ENCODE peak calls at places on chromosomes 12 and 14, in nine cellular contexts. U is thyroid gland, I is NT2/D1, T is stomach, Q is dorsolateral prefrontal cortex, M is gastrocnemius medialis, D is fibroblast of lung, K is neural progenitor cell, E is right cardiac atrium. X is an unnamed sample. For H3K27me3, the result is how much of the 10 kb centered on the place peaks cover.

GRCh38 chr12:93796719-93797118 is 119.5 kb downstream of the CRADD start:
- DNase-seq in T (no peak), D (no peak), E (no peak), I (no peak), Q (no peak), M (no peak), K (no peak), U (no peak), X (no peak)

GRCh38 chr12:133083345-133083744 is 2.6 kb downstream of the ZNF140 start:
- DNase-seq in E (no peak), K (no peak), I (no peak), Q (no peak), M (no peak), U (no peak), T (no peak), D (no peak), X (no peak)

GRCh38 chr12:47249719-47250506 is 170.2 kb upstream of the AMIGO2 start:
- DNase-seq in M (no peak), D (no peak), Q (no peak), I (no peak), K (no peak), T (no peak), U (no peak), E (no peak), X (peak)

GRCh38 chr12:44930972-44931600 is 55.0 kb upstream of the NELL2 start:
- DNase-seq in E (no peak), M (no peak), D (peak), K (peak), U (no peak), T (no peak), I (peak), Q (no peak), X (peak)

GRCh38 chr12:125065021-125065752 is at the start of gene AACS:
- DNase-seq in Q (peak), D (peak), U (peak), K (peak), E (peak), M (peak), I (peak), T (peak), X (peak)

GRCh38 chr14:64761441-64762043 is 57.3 kb downstream of the PLEKHG3 start:
- DNase-seq in Q (no peak), U (peak), D (no peak), M (no peak), I (no peak), K (no peak), T (no peak), E (peak), X (no peak)

GRCh38 chr14:59358105-59358504 is 107.1 kb downstream of the GPR135 start:
- DNase-seq in I (peak), U (peak), T (no peak), M (peak), E (peak), D (peak), K (peak), Q (no peak), X (peak)

GRCh38 chr12:105933671-105934665 is 204.8 kb downstream of the NUAK1 start:
- DNase-seq in T (no peak), E (no peak), Q (peak), K (no peak), M (peak), I (no peak), U (no peak), D (peak), X (no peak)

GRCh38 chr14:74508292-74508731 is 14.7 kb downstream of the ISCA2 start:
- DNase-seq in D (no peak), K (peak), Q (no peak), U (no peak), T (no peak), M (no peak), E (peak), I (no peak), X (no peak)

GRCh38 chr14:58882577-58883018 is 244.8 kb downstream of the DACT1 start:
- DNase-seq in K (no peak), M (no peak), Q (no peak), T (no peak), I (no peak), E (no peak), U (no peak), D (peak), X (no peak)

GRCh38 chr12:91172051-91172450 is 10.6 kb downstream of the DCN start:
- DNase-seq in U (no peak), E (no peak), D (peak), K (no peak), I (no peak), Q (no peak), T (no peak), M (no peak), X (no peak)

GRCh38 chr12:95261109-95261508 is 43.5 kb downstream of the VEZT start:
- DNase-seq in D (no peak), K (no peak), I (no peak), U (no peak), Q (no peak), T (no peak), E (no peak), M (no peak), X (no peak)

GRCh38 chr12:95218164-95218851 is 701 bp downstream of the VEZT start:
- DNase-seq in Q (no peak), E (no peak), T (no peak), I (no peak), M (no peak), K (no peak), D (peak), U (peak), X (no peak)

GRCh38 chr14:92557544-92557912 is 43.9 kb downstream of the RIN3 start:
- DNase-seq in D (no peak), Q (no peak), K (no peak), U (no peak), T (no peak), I (no peak), M (no peak), E (no peak), X (no peak)

GRCh38 chr14:105711058-105711620 is 184.8 kb downstream of the TMEM121 start:
- DNase-seq in I (no peak), M (no peak), E (peak), Q (no peak), U (no peak), D (no peak), K (no peak), T (no peak), X (peak)

GRCh38 chr14:64208261-64208660 is 85.9 kb downstream of the ESR2 start:
- DNase-seq in M (no peak), E (no peak), U (no peak), D (no peak), K (no peak), Q (no peak), I (no peak), T (no peak), X (no peak)

GRCh38 chr12:76883151-76883550 is 4.3 kb upstream of the CSRP2 start:
- DNase-seq in I (no peak), M (no peak), U (peak), T (no peak), Q (no peak), E (no peak), K (no peak), D (peak), X (no peak)

GRCh38 chr12:93784339-93785086 is 107.3 kb downstream of the CRADD start:
- DNase-seq in K (peak), M (peak), T (no peak), Q (no peak), U (peak), I (no peak), D (peak), E (no peak), X (peak)

GRCh38 chr14:32259368-32260013 is 56.4 kb upstream of the RNU6-8 start:
- DNase-seq in U (no peak), K (peak), I (no peak), M (no peak), T (no peak), D (peak), E (no peak), Q (no peak), X (peak)

GRCh38 chr12:127579446-127579845 is 687.5 kb upstream of the TMEM132C start:
- DNase-seq in U (no peak), M (no peak), K (no peak), T (no peak), E (no peak), D (no peak), Q (no peak), I (no peak), X (no peak)

GRCh38 chr14:25406818-25407217 is 356.9 kb upstream of the STXBP6 start:
- DNase-seq in U (peak), M (no peak), D (no peak), I (peak), T (no peak), K (peak), Q (no peak), E (no peak), X (peak)

GRCh38 chr12:119659289-119659897 is 8.5 kb upstream of the PRKAB1 start:
- DNase-seq in I (no peak), M (no peak), E (no peak), Q (no peak), U (no peak), K (peak), D (peak), T (no peak), X (no peak)

GRCh38 chr12:82109243-82109642 is 248.9 kb downstream of the CCDC59 start:
- DNase-seq in Q (no peak), K (no peak), D (no peak), I (no peak), T (no peak), M (no peak), E (no peak), U (no peak), X (no peak)

GRCh38 chr14:96575233-96575632 is 73.1 kb downstream of the PAPOLA start:
- DNase-seq in K (no peak), U (no peak), D (no peak), I (no peak), Q (no peak), E (no peak), M (no peak), T (no peak), X (no peak)

GRCh38 chr14:64723691-64724577 is 19.7 kb downstream of the PLEKHG3 start:
- DNase-seq in I (no peak), U (peak), Q (no peak), D (no peak), T (no peak), E (no peak), M (peak), K (peak), X (no peak)

DNA sequence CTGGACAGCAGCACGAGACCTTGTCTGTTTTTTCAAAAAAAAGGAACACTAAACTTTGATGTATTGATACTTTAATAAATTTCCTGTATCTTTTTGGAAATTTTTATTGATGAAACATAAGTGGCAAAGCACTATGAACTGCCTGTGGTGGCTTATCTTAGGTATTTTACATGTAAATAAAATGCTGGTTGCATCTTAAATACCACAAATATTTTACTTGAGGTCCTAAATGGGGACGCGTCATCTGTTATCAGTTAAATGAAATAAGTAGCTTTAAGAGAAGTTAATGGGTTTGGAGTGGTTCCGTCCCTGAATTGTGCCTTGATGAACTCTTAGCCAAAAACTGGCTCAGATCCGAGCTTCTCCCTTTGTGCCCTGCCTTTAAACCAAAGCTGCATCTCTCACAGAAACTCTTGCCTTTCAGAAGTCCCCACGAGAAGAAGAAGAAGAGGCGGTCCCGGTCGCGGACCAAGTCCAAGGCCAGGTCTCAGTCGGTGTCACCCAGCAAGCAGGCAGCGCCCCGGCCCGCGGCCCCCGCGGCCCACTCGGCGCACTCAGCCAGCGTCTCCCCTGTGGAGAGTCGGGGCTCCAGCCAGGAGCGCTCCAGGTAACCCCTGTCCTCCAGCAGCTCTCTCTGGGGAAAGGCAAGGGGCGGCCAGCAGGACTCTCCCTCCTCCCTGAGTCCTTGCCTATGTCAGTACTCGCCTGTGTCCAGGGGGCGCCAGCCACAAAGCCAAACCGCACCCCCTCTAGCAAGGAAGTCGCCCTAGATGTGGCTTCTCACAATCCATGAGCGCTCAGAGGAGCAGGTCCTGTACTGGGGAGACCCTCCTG is 31.2 kb upstream of the MMP17 start:
- DNase-seq in E (peak), U (no peak), I (no peak), M (no peak), K (no peak), D (no peak), Q (no peak), T (no peak), X (no peak)
- H3K27me3 ChIP-seq in E (under half), U (under half), I (under half), M (under half), K (under half), D (under half), Q (under half), T (under half), X (under half)

GRCh38 chr14:52124791-52125661 is 56.2 kb upstream of the NID2 start:
- DNase-seq in Q (no peak), U (no peak), E (no peak), D (peak), I (peak), T (no peak), M (no peak), K (peak), X (no peak)
- H3K4me3 ChIP-seq in Q (no peak), U (no peak), E (no peak), D (peak), I (no peak), T (no peak), M (no peak), K (no peak), X (no peak)

GRCh38 chr14:36522972-36523685 is 3.1 kb upstream of the NKX2-1 start:
- DNase-seq in K (peak), D (no peak), Q (no peak), E (no peak), I (no peak), T (no peak), M (no peak), U (peak), X (no peak)

GRCh38 chr14:36525746-36526099 is 5.7 kb upstream of the NKX2-1 start:
- DNase-seq in Q (no peak), K (no peak), I (no peak), D (no peak), M (no peak), E (no peak), T (no peak), U (no peak), X (no peak)

GRCh38 chr14:36524220-36524837 is 4.3 kb upstream of the NKX2-1 start:
- DNase-seq in K (peak), I (no peak), Q (no peak), T (no peak), E (no peak), D (no peak), U (peak), M (no peak), X (no peak)

GRCh38 chr14:36522347-36522971 is 2.4 kb upstream of the NKX2-1 start:
- DNase-seq in I (no peak), M (no peak), U (peak), Q (no peak), K (peak), D (no peak), E (no peak), T (no peak), X (no peak)

GRCh38 chr14:36524874-36525745 is 5.1 kb upstream of the NKX2-1 start:
- DNase-seq in D (no peak), Q (no peak), E (peak), M (no peak), T (no peak), U (peak), I (peak), K (peak), X (peak)
- H3K27me3 ChIP-seq in D (half or more), Q (half or more), E (under half), M (half or more), T (under half), U (under half), I (half or more), K (half or more), X (under half)

GRCh38 chr14:34060747-34061050 is 109.8 kb upstream of the EGLN3 start:
- DNase-seq in I (no peak), U (no peak), Q (no peak), D (no peak), K (peak), M (no peak), E (no peak), T (no peak), X (no peak)
- H3K4me3 ChIP-seq in I (peak), U (peak), Q (peak), D (peak), K (peak), M (peak), E (peak), T (peak), X (peak)

GRCh38 chr14:101564444-101564776 is 3.1 kb downstream of the DIO3 start:
- DNase-seq in D (no peak), M (no peak), I (no peak), U (no peak), Q (no peak), T (no peak), K (no peak), E (no peak), X (no peak)

GRCh38 chr14:101567252-101567651 is 6.0 kb downstream of the DIO3 start:
- DNase-seq in U (no peak), E (no peak), K (no peak), I (no peak), M (no peak), Q (no peak), D (no peak), T (no peak), X (no peak)

GRCh38 chr14:101563352-101563653 is 2.0 kb downstream of the DIO3 start:
- DNase-seq in T (no peak), K (no peak), Q (no peak), I (no peak), M (no peak), D (no peak), E (no peak), U (no peak), X (no peak)

GRCh38 chr14:101563654-101564443 is 2.6 kb downstream of the DIO3 start:
- DNase-seq in M (no peak), I (no peak), U (no peak), K (peak), D (no peak), E (no peak), T (no peak), Q (no peak), X (no peak)

DNA sequence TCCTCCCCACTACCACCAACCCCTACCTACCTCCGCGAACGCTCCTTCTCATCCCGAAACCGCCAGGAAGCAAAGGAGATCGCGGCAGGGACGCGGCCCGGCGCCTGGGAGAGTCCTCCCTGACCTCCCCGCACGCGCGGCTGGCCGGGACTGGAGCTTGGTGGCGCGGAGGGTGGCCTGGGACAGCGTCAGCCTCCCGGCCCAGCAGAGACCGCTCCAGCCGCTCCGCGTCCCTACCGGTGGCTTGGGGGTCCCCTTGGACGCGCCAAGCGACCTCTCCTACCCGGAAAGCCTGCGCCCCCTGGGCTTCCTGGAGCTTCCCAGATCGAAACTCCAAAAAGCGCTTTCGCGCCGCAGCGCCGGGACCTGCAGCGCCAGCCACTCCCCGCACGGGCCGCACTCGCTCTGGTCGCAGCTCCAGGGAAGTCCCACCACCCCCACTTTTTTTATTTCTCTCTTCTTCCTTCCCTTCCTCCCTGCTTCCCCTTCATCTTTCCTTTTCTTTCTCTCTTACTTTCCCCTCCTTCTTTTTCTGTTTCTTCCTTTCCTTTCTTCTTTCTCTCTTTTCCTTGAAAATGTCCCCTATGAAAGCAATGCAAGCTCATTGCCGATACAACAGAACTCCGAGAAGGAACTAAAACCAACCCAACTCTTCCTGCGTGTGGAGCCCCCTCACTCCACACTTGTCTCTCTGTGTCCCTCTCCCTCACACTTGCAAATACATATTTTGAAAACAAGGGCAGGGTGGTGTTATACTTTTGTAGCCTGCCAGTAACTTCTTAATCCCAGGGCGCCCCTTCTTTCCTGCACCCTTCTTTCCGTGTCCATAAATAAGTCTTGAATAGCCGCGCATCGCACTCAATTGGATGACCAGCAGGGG is 3.8 kb downstream of the DIO3 start:
- DNase-seq in K (peak), T (no peak), I (no peak), D (no peak), U (no peak), E (no peak), Q (no peak), M (no peak), X (no peak)
- H3K27me3 ChIP-seq in K (half or more), T (under half), I (half or more), D (under half), U (under half), E (under half), Q (under half), M (under half), X (under half)

GRCh38 chr12:1216560-1216959 is 225.5 kb downstream of the ERC1 start:
- DNase-seq in E (no peak), T (no peak), Q (no peak), D (no peak), I (no peak), M (no peak), K (no peak), U (no peak), X (no peak)
- H3K4me3 ChIP-seq in E (no peak), T (no peak), Q (no peak), D (no peak), I (no peak), M (no peak), K (no peak), U (no peak), X (no peak)

GRCh38 chr14:100586153-100586519 is 1.1 kb downstream of the BEGAIN start:
- DNase-seq in K (no peak), Q (peak), I (no peak), M (no peak), D (no peak), E (no peak), U (no peak), T (no peak), X (no peak)
- H3K27me3 ChIP-seq in K (under half), Q (under half), I (half or more), M (under half), D (under half), E (under half), U (under half), T (under half), X (under half)

GRCh38 chr12:64757778-64758177 is 1.4 kb downstream of the GNS start:
- DNase-seq in T (no peak), D (no peak), U (no peak), Q (no peak), E (no peak), M (no peak), I (no peak), K (no peak), X (no peak)
- H3K4me3 ChIP-seq in T (no peak), D (peak), U (no peak), Q (peak), E (no peak), M (no peak), I (no peak), K (no peak), X (no peak)

DNA sequence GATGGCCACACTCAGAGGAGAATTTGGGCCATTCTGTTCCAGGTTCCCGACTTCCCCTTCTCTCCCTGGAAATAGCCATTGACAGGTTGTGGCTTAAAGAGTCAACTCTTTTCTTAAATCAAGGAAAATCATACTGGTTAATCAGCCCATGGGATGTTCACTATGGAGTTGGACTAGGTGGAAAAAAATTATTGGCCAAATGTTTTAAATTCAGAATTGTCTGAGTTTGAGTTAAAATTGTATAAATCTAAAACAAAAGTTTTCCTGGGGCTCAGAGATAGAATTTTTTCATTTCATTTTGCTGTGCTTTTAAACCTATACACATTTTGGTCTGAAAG is 6.5 kb downstream of the ESRRB start:
- DNase-seq in K (no peak), I (no peak), U (no peak), Q (no peak), E (no peak), T (no peak), D (no peak), M (no peak), X (no peak)
- H3K27me3 ChIP-seq in K (half or more), I (under half), U (under half), Q (under half), E (under half), T (under half), D (under half), M (under half), X (under half)

GRCh38 chr12:75481774-75482173 is 1.2 kb downstream of the GLIPR1 start:
- DNase-seq in Q (no peak), M (no peak), U (no peak), T (no peak), I (no peak), K (no peak), E (no peak), D (peak), X (no peak)

GRCh38 chr12:75481013-75481705 is 604 bp downstream of the GLIPR1 start:
- DNase-seq in Q (no peak), E (no peak), I (no peak), T (no peak), D (peak), M (no peak), U (no peak), K (no peak), X (no peak)

GRCh38 chr12:75482636-75483035 is 2.1 kb downstream of the GLIPR1 start:
- DNase-seq in T (no peak), U (no peak), K (no peak), I (no peak), D (no peak), Q (no peak), E (no peak), M (no peak), X (no peak)

GRCh38 chr12:75480469-75480949 is at the start of gene GLIPR1:
- DNase-seq in T (peak), E (peak), K (peak), D (peak), Q (peak), U (peak), I (no peak), M (peak), X (peak)

GRCh38 chr12:75483411-75483810 is 2.9 kb downstream of the GLIPR1 start:
- DNase-seq in Q (no peak), D (peak), M (no peak), U (no peak), E (no peak), T (no peak), I (no peak), K (no peak), X (no peak)
- H3K4me3 ChIP-seq in Q (peak), D (peak), M (no peak), U (no peak), E (no peak), T (peak), I (no peak), K (no peak), X (no peak)

X was measured in Caco-2.